ENCODE peak calls at places on chromosome 14, in seven cellular contexts. F is type B pancreatic cell, R is iris pigment epithelial cell, Y is left cardiac atrium, M is NCI-H1092 treated with DMSO at 0.1 percent for 48 hours, S is ACHN, Z is T follicular helper cell. H is an unnamed sample.

GRCh38 chr14:24938593-24938992 is 111.4 kb downstream of the STXBP6 start:
- DNase-seq in F (no peak), R (no peak), Y (no peak), M (no peak), S (no peak), Z (no peak), H (no peak)

GRCh38 chr14:22545842-22546721 is 42.9 kb downstream of the DAD1 start:
- DNase-seq in F (no peak), R (peak; percentile 90), Y (no peak), M (no peak), S (no peak), Z (no peak), H (no peak)

GRCh38 chr14:99395904-99396530 is 84.6 kb downstream of the SETD3 start:
- DNase-seq in F (no peak), R (peak; percentile 74), Y (no peak), M (peak; percentile 66), S (peak; percentile 76), Z (no peak), H (no peak)

GRCh38 chr14:104972301-104973211 is 5.6 kb downstream of the AHNAK2 start:
- DNase-seq in F (no peak), R (peak; percentile 17), Y (peak; percentile 50), M (no peak), S (peak; percentile 60), Z (no peak), H (no peak)

GRCh38 chr14:103884854-103885253 is 37.5 kb upstream of the PPP1R13B start:
- DNase-seq in F (no peak), R (no peak), Y (no peak), M (no peak), S (no peak), Z (no peak), H (no peak)

GRCh38 chr14:75626857-75627256 is 33.8 kb downstream of the ERG28 start:
- DNase-seq in F (no peak), R (no peak), Y (no peak), M (no peak), S (no peak), Z (no peak), H (no peak)

GRCh38 chr14:64196668-64197411 is 97.3 kb downstream of the ESR2 start:
- DNase-seq in F (peak; percentile 77), R (peak; percentile 61), Y (peak; percentile 58), M (peak; percentile 79), S (no peak), Z (peak; percentile 11), H (no peak)

GRCh38 chr14:99034711-99035171 is 237.3 kb downstream of the BCL11B start:
- DNase-seq in F (peak; percentile 61), R (no peak), Y (no peak), M (no peak), S (no peak), Z (no peak), H (no peak)

GRCh38 chr14:23302290-23303225 is at the start of gene PPP1R3E:
- DNase-seq in F (no peak), R (peak; percentile 62), Y (peak; percentile 73), M (peak; percentile 87), S (peak; percentile 58), Z (peak; percentile 82), H (peak; percentile 84)

GRCh38 chr14:95725685-95726336 is 11.9 kb upstream of the TCL1A start:
- DNase-seq in F (no peak), R (no peak), Y (no peak), M (no peak), S (no peak), Z (no peak), H (no peak)

GRCh38 chr14:35944847-35945246 is 118.7 kb downstream of the BRMS1L start:
- DNase-seq in F (no peak), R (no peak), Y (no peak), M (no peak), S (peak; percentile 22), Z (no peak), H (peak; percentile 57)

H was measured in HepG2.